ENCODE peak calls at places on chromosomes 12 and 14, in eight cellular contexts. Q is hepatocyte, P is heart right ventricle, W is DND-41, I is sigmoid colon, N is A673, Y is transverse colon, G is Peyer's patch. S is an unnamed sample. For H3K4me1, the result is how much of the 10 kb centered on the place peaks cover.

GRCh38 chr14:92813201-92813600 is 19.1 kb downstream of the GOLGA5 start:
- DNase-seq in Q (no peak), N (no peak), I (no peak), Y (no peak), W (no peak), P (no peak), G (no peak), S (no peak)

GRCh38 chr12:12817611-12818010 is 4.5 kb downstream of the DDX47 start:
- DNase-seq in Y (no peak), N (no peak), P (no peak), Q (no peak), G (no peak), I (no peak), W (no peak), S (no peak)

GRCh38 chr12:67434653-67435375 is 165.7 kb downstream of the CAND1 start:
- DNase-seq in P (no peak), W (no peak), G (no peak), Y (no peak), I (no peak), Q (peak), N (no peak), S (peak)

GRCh38 chr12:109731806-109732205 is 18.2 kb downstream of the FAM222A start:
- DNase-seq in N (no peak), P (no peak), W (no peak), Y (peak), I (peak), Q (no peak), G (no peak), S (no peak)

GRCh38 chr14:65043893-65044595 is 57.3 kb downstream of the FNTB start:
- DNase-seq in N (no peak), Q (no peak), W (no peak), I (no peak), Y (no peak), G (no peak), P (no peak), S (no peak)

GRCh38 chr12:128864516-128865186 is 11.4 kb downstream of the GLT1D1 start:
- DNase-seq in Y (no peak), W (no peak), P (peak), N (no peak), I (peak), G (no peak), Q (no peak), S (no peak)

GRCh38 chr12:95838125-95838524 is 20.6 kb upstream of the SNRPF start:
- DNase-seq in N (peak), G (no peak), P (no peak), Y (peak), I (no peak), W (no peak), Q (peak), S (no peak)

GRCh38 chr12:84874125-84874824 is 38.3 kb downstream of the SLC6A15 start:
- DNase-seq in P (no peak), W (no peak), Q (peak), Y (no peak), I (no peak), N (peak), G (no peak), S (peak)

GRCh38 chr14:100454437-100454836 is 131.3 kb downstream of the SLC25A47 start:
- DNase-seq in W (no peak), Q (no peak), G (no peak), N (no peak), P (no peak), Y (no peak), I (no peak), S (no peak)

GRCh38 chr14:86961106-86961716 is 1031.8 kb downstream of the GALC start:
- DNase-seq in I (no peak), W (no peak), N (no peak), P (no peak), Q (peak), Y (no peak), G (no peak), S (peak)

GRCh38 chr12:66275040-66275439 is 27.3 kb upstream of the HELB start:
- DNase-seq in N (no peak), Q (no peak), P (no peak), G (no peak), I (no peak), W (no peak), Y (no peak), S (no peak)

GRCh38 chr12:124036117-124037109 is 63.4 kb downstream of the ZNF664 start:
- DNase-seq in Y (peak), Q (peak), W (peak), I (no peak), N (peak), P (peak), G (peak), S (peak)
- TF ChIP-seq CTCF in Y (peak), Q (peak), W (peak), I (peak), N (peak), P (peak), G (peak), S (peak)

GRCh38 chr12:45242180-45242579 is 26.3 kb downstream of the ANO6 start:
- DNase-seq in N (no peak), P (no peak), Q (no peak), W (no peak), G (no peak), Y (no peak), I (no peak), S (no peak)

GRCh38 chr12:45247589-45247988 is 31.7 kb downstream of the ANO6 start:
- DNase-seq in Q (no peak), Y (no peak), G (no peak), W (no peak), N (no peak), I (no peak), P (no peak), S (no peak)

GRCh38 chr12:45246202-45246601 is 30.3 kb downstream of the ANO6 start:
- DNase-seq in Q (no peak), G (no peak), N (no peak), W (no peak), P (no peak), I (no peak), Y (no peak), S (no peak)

GRCh38 chr12:45244561-45245348 is 28.9 kb downstream of the ANO6 start:
- DNase-seq in I (no peak), P (no peak), Y (no peak), Q (no peak), N (peak), G (no peak), W (no peak), S (no peak)

GRCh38 chr12:45243963-45244362 is 28.1 kb downstream of the ANO6 start:
- DNase-seq in Q (no peak), G (no peak), I (no peak), Y (no peak), N (no peak), P (no peak), W (no peak), S (no peak)
- H3K27ac ChIP-seq in Q (no peak), G (no peak), I (peak), Y (peak), N (no peak), P (no peak), W (no peak), S (no peak)

GRCh38 chr14:20492486-20492885 is 12.9 kb upstream of the RNASE10 start:
- DNase-seq in I (no peak), W (no peak), P (no peak), G (no peak), Y (no peak), N (no peak), Q (no peak), S (no peak)

GRCh38 chr14:20486700-20487401 is 17.6 kb downstream of the PNP start:
- DNase-seq in Y (no peak), I (no peak), G (no peak), Q (no peak), P (no peak), W (no peak), N (no peak), S (no peak)

GRCh38 chr14:20487402-20487742 is 18.0 kb upstream of the RNASE10 start:
- DNase-seq in Q (no peak), N (no peak), W (no peak), G (no peak), I (no peak), Y (no peak), P (no peak), S (no peak)

GRCh38 chr14:20490563-20490962 is 14.8 kb upstream of the RNASE10 start:
- DNase-seq in Q (no peak), G (no peak), Y (no peak), P (no peak), W (no peak), N (no peak), I (no peak), S (no peak)

GRCh38 chr14:20489093-20489994 is 16.0 kb upstream of the RNASE10 start:
- DNase-seq in N (no peak), Y (no peak), W (no peak), G (no peak), I (no peak), Q (no peak), P (peak), S (no peak)
- H3K4me1 ChIP-seq in N (under half), Y (under half), W (under half), G (under half), I (under half), Q (under half), P (under half), S (under half)

DNA sequence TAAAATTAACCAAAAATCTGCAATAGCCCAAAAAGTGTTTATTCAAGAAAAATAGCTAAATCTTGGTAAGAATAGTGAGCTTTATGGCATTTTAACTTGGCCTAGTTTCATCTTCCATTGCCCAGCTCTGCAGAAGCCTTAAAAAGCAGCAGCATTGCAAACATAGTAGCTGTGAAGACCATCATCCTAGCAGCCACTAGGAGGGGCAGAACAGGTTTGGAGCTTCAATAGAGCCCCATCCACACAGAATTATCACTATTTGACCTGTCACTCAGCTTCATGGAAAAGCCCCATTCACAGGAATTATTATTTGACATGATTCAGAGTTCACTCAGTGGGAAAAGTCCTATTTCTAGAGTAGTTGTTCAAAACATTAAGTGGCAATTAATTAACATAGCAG is 7.3 kb downstream of the CLEC14A start:
- DNase-seq in Y (no peak), Q (no peak), N (peak), P (no peak), I (no peak), W (no peak), G (no peak), S (no peak)
- TF ChIP-seq CTCF in Y (no peak), Q (peak), N (peak), P (peak), I (no peak), W (no peak), G (no peak), S (peak)

GRCh38 chr14:89621791-89622638 is 205.0 kb upstream of the FOXN3 start:
- DNase-seq in I (no peak), Y (no peak), G (no peak), W (no peak), Q (no peak), N (no peak), P (no peak), S (no peak)
- H3K27ac ChIP-seq in I (no peak), Y (no peak), G (no peak), W (no peak), Q (no peak), N (no peak), P (no peak), S (no peak)

DNA sequence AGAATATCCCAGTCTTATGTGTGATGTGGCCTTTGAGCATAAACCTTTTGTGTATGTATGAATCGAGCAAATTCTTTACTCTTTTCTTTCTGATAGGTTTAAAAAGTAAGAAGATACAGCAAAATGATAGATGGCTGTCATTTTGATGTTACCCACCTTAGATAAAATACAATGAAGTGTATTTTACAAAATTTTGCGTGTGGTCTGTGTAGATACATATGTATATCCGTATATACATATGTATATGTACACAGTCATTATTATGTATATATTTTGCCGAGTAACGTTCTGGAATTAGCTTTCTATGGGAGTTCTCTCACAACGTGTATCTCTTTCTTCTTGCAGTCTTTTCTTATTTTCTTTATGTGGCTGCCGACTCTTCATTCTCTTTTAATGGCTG is 32.5 kb upstream of the CHPT1 start:
- DNase-seq in I (no peak), W (no peak), Y (no peak), P (no peak), G (no peak), Q (no peak), N (no peak), S (no peak)
- H3K4me1 ChIP-seq in I (under half), W (under half), Y (under half), P (under half), G (under half), Q (under half), N (under half), S (under half)

DNA sequence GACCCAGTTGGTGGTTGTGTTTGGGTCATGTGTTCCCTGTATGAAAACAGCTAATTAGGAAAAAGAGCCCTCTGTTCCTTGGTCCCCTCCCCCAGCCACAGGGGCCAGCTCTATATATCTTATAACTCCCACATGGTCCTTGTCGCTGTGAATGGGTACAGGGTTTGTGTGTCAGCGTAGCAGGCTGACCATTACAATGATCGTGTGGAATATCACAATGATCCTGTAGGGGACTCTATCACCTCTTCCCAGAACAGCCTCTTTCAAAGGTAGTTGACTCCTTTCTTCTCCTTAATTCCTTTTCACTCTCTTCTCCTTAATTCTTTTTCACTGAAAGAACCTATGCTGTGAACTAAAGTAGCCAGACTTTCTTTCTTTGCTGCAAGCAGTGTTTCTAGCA is 51.6 kb upstream of the RIC8B start:
- DNase-seq in W (no peak), P (no peak), I (no peak), Q (no peak), N (no peak), G (no peak), Y (no peak), S (no peak)
- TF ChIP-seq CTCF in W (no peak), P (no peak), I (no peak), Q (no peak), N (peak), G (no peak), Y (no peak), S (peak)